ENCODE peak calls at places on chromosomes 12 and 14, in eight cellular contexts. One of them, this sample, is unnamed.

GRCh38 chr12:25384954-25385216 is 134.2 kb upstream of the KRAS start:
- DNase-seq in AG04450: no peak
- DNase-seq in AG08396: no peak
- DNase-seq in HuH-7.5: no peak
- DNase-seq in GM12865: no peak
- DNase-seq in WTC11: no peak
- DNase-seq in A172: no peak
- DNase-seq in GM13977: no peak
- DNase-seq in this sample: no peak

GRCh38 chr14:54713364-54713763 is 146.4 kb downstream of the SAMD4A start:
- DNase-seq in AG04450: no peak
- DNase-seq in AG08396: peak; percentile 63
- DNase-seq in HuH-7.5: no peak
- DNase-seq in GM12865: no peak
- DNase-seq in WTC11: no peak
- DNase-seq in A172: no peak
- DNase-seq in GM13977: no peak
- DNase-seq in this sample: peak; percentile 32

GRCh38 chr14:102437997-102438922 is 71.3 kb downstream of the ANKRD9 start:
- DNase-seq in AG04450: peak; percentile 48
- DNase-seq in AG08396: peak; percentile 95
- DNase-seq in HuH-7.5: peak; percentile 88
- DNase-seq in GM12865: peak; percentile 90
- DNase-seq in WTC11: peak; percentile 96
- DNase-seq in A172: peak; percentile 54
- DNase-seq in GM13977: peak; percentile 81
- DNase-seq in this sample: peak; percentile 92

GRCh38 chr12:61860439-61860838 is 399.8 kb upstream of the USP15 start:
- DNase-seq in AG04450: no peak
- DNase-seq in AG08396: no peak
- DNase-seq in HuH-7.5: no peak
- DNase-seq in GM12865: no peak
- DNase-seq in WTC11: no peak
- DNase-seq in A172: no peak
- DNase-seq in GM13977: no peak
- DNase-seq in this sample: no peak

GRCh38 chr14:100383727-100384158 is 60.6 kb downstream of the SLC25A47 start:
- DNase-seq in AG04450: no peak
- DNase-seq in AG08396: peak; percentile 78
- DNase-seq in HuH-7.5: peak; percentile 59
- DNase-seq in GM12865: peak; percentile 65
- DNase-seq in WTC11: peak; percentile 77
- DNase-seq in A172: no peak
- DNase-seq in GM13977: peak; percentile 80
- DNase-seq in this sample: peak; percentile 80

GRCh38 chr12:92363295-92364146 is 217.9 kb upstream of the BTG1 start:
- DNase-seq in AG04450: no peak
- DNase-seq in AG08396: peak; percentile 7
- DNase-seq in HuH-7.5: no peak
- DNase-seq in GM12865: peak; percentile 96
- DNase-seq in WTC11: no peak
- DNase-seq in A172: no peak
- DNase-seq in GM13977: peak; percentile 56
- DNase-seq in this sample: peak; percentile 10

GRCh38 chr14:85471156-85471555 is 58.8 kb upstream of the FLRT2 start:
- DNase-seq in AG04450: no peak
- DNase-seq in AG08396: no peak
- DNase-seq in HuH-7.5: no peak
- DNase-seq in GM12865: no peak
- DNase-seq in WTC11: no peak
- DNase-seq in A172: no peak
- DNase-seq in GM13977: no peak
- DNase-seq in this sample: no peak

GRCh38 chr12:45644521-45644920 is 85.0 kb upstream of the ARID2 start:
- DNase-seq in AG04450: no peak
- DNase-seq in AG08396: peak; percentile 36
- DNase-seq in HuH-7.5: no peak
- DNase-seq in GM12865: peak; percentile 30
- DNase-seq in WTC11: no peak
- DNase-seq in A172: peak; percentile 16
- DNase-seq in GM13977: no peak
- DNase-seq in this sample: peak; percentile 12

GRCh38 chr12:991350-992278 is 591 bp downstream of the ERC1 start:
- DNase-seq in AG04450: no peak
- DNase-seq in AG08396: no peak
- DNase-seq in HuH-7.5: peak; percentile 84
- DNase-seq in GM12865: no peak
- DNase-seq in WTC11: peak; percentile 68
- DNase-seq in A172: peak; percentile 10
- DNase-seq in GM13977: no peak
- DNase-seq in this sample: peak; percentile 68

GRCh38 chr12:46653311-46653710 is 172.5 kb downstream of the SLC38A4 start:
- DNase-seq in AG04450: no peak
- DNase-seq in AG08396: no peak
- DNase-seq in HuH-7.5: no peak
- DNase-seq in GM12865: no peak
- DNase-seq in WTC11: no peak
- DNase-seq in A172: no peak
- DNase-seq in GM13977: no peak
- DNase-seq in this sample: no peak

GRCh38 chr12:108647199-108647935 is 13.7 kb upstream of the SELPLG start:
- DNase-seq in AG04450: no peak
- DNase-seq in AG08396: no peak
- DNase-seq in HuH-7.5: no peak
- DNase-seq in GM12865: no peak
- DNase-seq in WTC11: no peak
- DNase-seq in A172: no peak
- DNase-seq in GM13977: no peak
- DNase-seq in this sample: no peak

GRCh38 chr12:112851024-112851777 is 55.6 kb upstream of the OAS1 start:
- DNase-seq in AG04450: no peak
- DNase-seq in AG08396: no peak
- DNase-seq in HuH-7.5: no peak
- DNase-seq in GM12865: no peak
- DNase-seq in WTC11: no peak
- DNase-seq in A172: no peak
- DNase-seq in GM13977: no peak
- DNase-seq in this sample: no peak

GRCh38 chr12:120115066-120115465 is 1.5 kb downstream of the RAB35 start:
- DNase-seq in AG04450: no peak
- DNase-seq in AG08396: no peak
- DNase-seq in HuH-7.5: no peak
- DNase-seq in GM12865: no peak
- DNase-seq in WTC11: no peak
- DNase-seq in A172: no peak
- DNase-seq in GM13977: no peak
- DNase-seq in this sample: no peak

GRCh38 chr12:288687-289086 is 26.1 kb upstream of the SLC6A13 start:
- DNase-seq in AG04450: no peak
- DNase-seq in AG08396: peak; percentile 9
- DNase-seq in HuH-7.5: no peak
- DNase-seq in GM12865: no peak
- DNase-seq in WTC11: no peak
- DNase-seq in A172: peak; percentile 22
- DNase-seq in GM13977: no peak
- DNase-seq in this sample: no peak

GRCh38 chr12:116882742-116883141 is 1.5 kb upstream of the HRK start:
- DNase-seq in AG04450: no peak
- DNase-seq in AG08396: peak; percentile 71
- DNase-seq in HuH-7.5: no peak
- DNase-seq in GM12865: no peak
- DNase-seq in WTC11: no peak
- DNase-seq in A172: no peak
- DNase-seq in GM13977: peak; percentile 44
- DNase-seq in this sample: peak; percentile 67

This sample was measured in hepatic stellate cell.